ENCODE peak calls at places on chromosomes 2 and 18, in six cellular contexts. C is A549, F is mammary epithelial cell, Y is SK-N-SH, V is lung, B is MM.1S. I is an unnamed sample. For H3K4me1, the result is how much of the 10 kb centered on the place peaks cover.

GRCh38 chr2:225842939-225843338 is 443.4 kb downstream of the NYAP2 start:
- DNase-seq in V (no peak), Y (no peak), C (no peak), F (no peak), B (no peak), I (peak)

GRCh38 chr2:32068-32467 is 14.2 kb downstream of the FAM110C start:
- DNase-seq in C (no peak), V (no peak), F (no peak), Y (no peak), B (no peak), I (no peak)

GRCh38 chr2:121977326-121977725 is 221.9 kb downstream of the TSN start:
- DNase-seq in B (no peak), F (no peak), Y (no peak), C (no peak), V (no peak), I (no peak)

GRCh38 chr2:77228379-77228778 is 293.8 kb downstream of the LRRTM4 start:
- DNase-seq in F (no peak), V (no peak), B (no peak), Y (peak), C (no peak), I (no peak)

GRCh38 chr2:88690591-88691338 is 708 bp upstream of the RPIA start:
- DNase-seq in B (peak), C (peak), V (no peak), Y (peak), F (peak), I (no peak)

GRCh38 chr2:124836415-124836814 is 811.3 kb downstream of the CNTNAP5 start:
- DNase-seq in B (no peak), C (no peak), Y (peak), V (no peak), F (no peak), I (no peak)

GRCh38 chr2:186554850-186555785 is 34.7 kb upstream of the ITGAV start:
- DNase-seq in B (no peak), F (peak), Y (no peak), V (no peak), C (no peak), I (no peak)

GRCh38 chr2:216692636-216693413 is 2.5 kb downstream of the IGFBP5 start:
- DNase-seq in C (peak), Y (peak), B (peak), V (peak), F (peak), I (peak)

GRCh38 chr2:133591164-133591563 is 22.9 kb upstream of the NCKAP5 start:
- DNase-seq in F (no peak), V (no peak), C (no peak), Y (peak), B (no peak), I (no peak)

GRCh38 chr2:68357608-68358337 is 7.3 kb upstream of the PLEK start:
- DNase-seq in C (peak), B (peak), Y (peak), V (no peak), F (peak), I (peak)

GRCh38 chr2:134586289-134586980 is 132.4 kb downstream of the TMEM163 start:
- DNase-seq in V (no peak), C (no peak), F (no peak), Y (no peak), B (no peak), I (no peak)

GRCh38 chr18:27652480-27653121 is 467.5 kb upstream of the CHST9 start:
- DNase-seq in V (no peak), C (no peak), B (peak), F (peak), Y (no peak), I (no peak)

GRCh38 chr2:186984966-186985365 is 136.0 kb upstream of the ZSWIM2 start:
- DNase-seq in F (no peak), V (no peak), Y (no peak), B (no peak), C (no peak), I (no peak)

GRCh38 chr18:32683044-32683443 is 89.8 kb downstream of the KLHL14 start:
- DNase-seq in C (no peak), Y (no peak), B (no peak), V (no peak), F (no peak), I (no peak)

GRCh38 chr18:75213610-75214009 is 3.0 kb downstream of the TSHZ1 start:
- DNase-seq in F (no peak), Y (no peak), C (no peak), V (no peak), B (no peak), I (no peak)

GRCh38 chr2:3423492-3424170 is 44.1 kb downstream of the TRAPPC12 start:
- DNase-seq in C (peak), B (peak), Y (peak), F (peak), V (peak), I (peak)
- H3K27ac ChIP-seq in C (no peak), B (no peak), Y (no peak), F (no peak), V (no peak), I (no peak)

DNA sequence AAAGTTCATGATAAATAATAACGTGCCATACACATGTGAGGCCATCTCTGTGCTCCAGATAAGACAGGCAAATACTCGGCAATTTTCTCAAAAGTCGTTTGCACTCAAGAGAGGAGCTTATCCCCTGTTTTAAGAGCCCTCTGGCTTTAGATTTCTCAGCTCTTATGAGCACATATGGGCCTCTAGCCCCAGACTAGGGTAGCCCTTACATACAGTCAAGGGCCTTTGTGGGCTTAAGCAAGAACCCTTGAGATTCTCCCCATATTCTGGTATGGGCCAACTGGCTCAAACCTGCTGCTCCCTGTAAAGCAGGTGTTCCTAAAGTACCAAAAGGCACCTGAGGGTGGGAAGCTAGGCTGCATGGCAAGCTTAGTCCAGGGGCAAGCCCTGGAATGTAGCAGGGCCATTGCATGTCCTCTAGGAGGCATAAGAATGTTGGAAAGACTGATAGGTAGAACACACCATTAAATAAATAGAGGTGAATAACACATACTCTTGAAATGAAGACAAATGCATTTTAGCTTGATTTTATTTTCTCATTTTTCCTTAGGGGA is 66.1 kb downstream of the FASTKD2 start:
- DNase-seq in F (no peak), B (no peak), C (no peak), V (peak), Y (no peak), I (no peak)
- H3K4me1 ChIP-seq in F (under half), B (under half), C (under half), V (under half), Y (under half), I (under half)

GRCh38 chr2:169736902-169737301 is 3.3 kb downstream of the KLHL23 start:
- DNase-seq in C (no peak), V (no peak), Y (no peak), F (no peak), B (no peak), I (no peak)
- H3K27ac ChIP-seq in C (no peak), V (no peak), Y (no peak), F (no peak), B (no peak), I (no peak)

GRCh38 chr2:159317392-159318088 is 31.0 kb upstream of the WDSUB1 start:
- DNase-seq in B (no peak), Y (no peak), F (no peak), V (no peak), C (no peak), I (no peak)

GRCh38 chr2:159326569-159327255 is 40.2 kb upstream of the WDSUB1 start:
- DNase-seq in V (no peak), B (no peak), Y (no peak), C (no peak), F (peak), I (peak)

DNA sequence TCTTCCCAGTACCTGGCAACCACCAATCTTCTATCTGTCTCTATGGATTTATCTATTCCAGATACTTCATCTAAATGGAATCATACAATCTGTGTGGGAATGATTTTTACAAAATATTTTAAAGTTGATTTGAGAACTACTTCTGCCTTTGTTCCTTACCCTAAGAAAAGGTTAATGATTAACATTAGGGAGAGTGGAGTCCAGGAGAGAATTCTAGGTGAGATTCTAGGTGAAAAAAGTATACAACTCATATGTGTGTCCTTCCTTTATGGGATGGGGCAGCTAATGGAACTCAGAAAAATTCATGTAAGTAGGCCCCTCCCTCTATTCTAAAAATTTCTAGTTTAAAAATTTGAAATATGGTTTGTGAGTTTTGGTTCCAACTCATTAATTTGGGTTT is 35.9 kb upstream of the WDSUB1 start:
- DNase-seq in C (no peak), V (no peak), F (no peak), Y (no peak), B (no peak), I (no peak)
- H3K4me1 ChIP-seq in C (under half), V (under half), F (under half), Y (under half), B (under half), I (under half)

DNA sequence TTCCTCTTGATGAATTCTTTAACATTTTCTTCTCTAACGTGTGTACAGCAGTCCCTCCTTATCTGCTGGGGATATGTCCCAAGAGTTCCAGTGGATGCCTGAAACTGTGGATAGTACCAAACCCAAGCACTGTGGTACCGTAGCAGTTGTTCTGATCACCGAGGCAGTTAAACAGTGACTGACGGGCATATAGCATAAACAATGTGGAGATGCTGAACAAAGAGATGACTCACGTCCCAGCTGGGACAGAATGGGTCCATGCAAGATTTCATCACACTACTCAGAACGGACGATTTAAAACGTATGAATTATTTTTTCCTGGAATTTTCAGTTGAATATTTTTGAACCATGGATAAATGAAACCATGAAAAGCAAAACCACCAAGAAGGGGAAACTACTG is 54.5 kb upstream of the SPAG16 start:
- DNase-seq in C (no peak), Y (no peak), V (no peak), F (no peak), B (no peak), I (no peak)
- H3K27ac ChIP-seq in C (peak), Y (no peak), V (no peak), F (no peak), B (no peak), I (no peak)

GRCh38 chr2:12672711-12673315 is 43.9 kb upstream of the TRIB2 start:
- DNase-seq in Y (no peak), B (no peak), F (no peak), C (no peak), V (no peak), I (no peak)

GRCh38 chr2:12674644-12675328 is 42.0 kb upstream of the TRIB2 start:
- DNase-seq in Y (no peak), V (no peak), C (no peak), F (no peak), B (no peak), I (no peak)

GRCh38 chr2:12676771-12677170 is 40.0 kb upstream of the TRIB2 start:
- DNase-seq in B (no peak), Y (no peak), F (no peak), V (no peak), C (no peak), I (no peak)

GRCh38 chr2:12675801-12676200 is 40.9 kb upstream of the TRIB2 start:
- DNase-seq in Y (no peak), C (no peak), B (no peak), V (no peak), F (no peak), I (no peak)

GRCh38 chr2:12675352-12675795 is 41.4 kb upstream of the TRIB2 start:
- DNase-seq in F (peak), C (no peak), Y (no peak), B (no peak), V (no peak), I (no peak)
- H3K4me1 ChIP-seq in F (under half), C (under half), Y (under half), B (under half), V (under half), I (under half)

GRCh38 chr2:173983414-173983871 is 18.3 kb upstream of the SP3 start:
- DNase-seq in C (no peak), B (no peak), F (no peak), V (no peak), Y (no peak), I (no peak)

GRCh38 chr2:173986805-173987204 is 21.6 kb upstream of the SP3 start:
- DNase-seq in Y (no peak), F (no peak), C (no peak), B (no peak), V (no peak), I (no peak)

GRCh38 chr2:173984866-173985588 is 19.9 kb upstream of the SP3 start:
- DNase-seq in V (no peak), F (no peak), B (no peak), Y (no peak), C (no peak), I (no peak)

GRCh38 chr2:173982918-173983317 is 17.7 kb upstream of the SP3 start:
- DNase-seq in V (no peak), Y (no peak), C (no peak), B (no peak), F (peak), I (no peak)

DNA sequence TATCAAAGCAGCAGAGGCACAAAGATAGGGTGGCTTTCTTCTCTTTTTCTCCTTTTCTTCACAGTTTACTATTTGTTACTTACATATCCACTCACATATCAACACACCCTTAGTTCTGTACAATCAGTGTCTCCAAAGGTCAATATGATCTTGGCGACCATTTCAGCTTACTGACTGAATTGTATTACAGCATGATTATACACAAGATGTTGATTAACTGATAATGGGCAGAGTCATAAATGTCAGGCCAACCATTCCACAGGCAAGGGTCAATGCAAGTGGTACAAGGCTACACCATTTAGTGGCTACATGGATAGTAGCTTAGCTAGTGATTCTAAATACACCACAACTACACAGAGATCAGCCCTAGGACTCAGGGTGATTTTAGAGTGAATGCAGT is 20.4 kb upstream of the SP3 start:
- DNase-seq in C (no peak), B (no peak), Y (no peak), V (no peak), F (no peak), I (no peak)
- H3K27ac ChIP-seq in C (no peak), B (no peak), Y (peak), V (no peak), F (no peak), I (no peak)

I was measured in osteoblast.